ENCODE peak calls at places on chromosome 14, in nine cellular contexts. T, X, C, B, O, U, H, G and S are unnamed samples.

GRCh38 chr14:93747102-93747501 is 41.2 kb downstream of the PRIMA1 start:
- DNase-seq in T (no peak), X (no peak), C (no peak), B (no peak), O (no peak), U (no peak), H (no peak), G (no peak), S (no peak)

GRCh38 chr14:72457641-72458040 is 436.3 kb downstream of the DPF3 start:
- DNase-seq in T (peak; percentile 33), X (peak; percentile 88), C (no peak), B (no peak), O (no peak), U (no peak), H (no peak), G (peak; percentile 50), S (no peak)

GRCh38 chr14:59439256-59440015 is 25.7 kb downstream of the GPR135 start:
- DNase-seq in T (no peak), X (peak; percentile 57), C (no peak), B (no peak), O (no peak), U (no peak), H (no peak), G (peak; percentile 86), S (no peak)

GRCh38 chr14:44962573-44963528 is 861 bp downstream of the TOGARAM1 start:
- DNase-seq in T (peak; percentile 33), X (peak; percentile 41), C (peak; percentile 73), B (peak; percentile 57), O (peak; percentile 72), U (peak; percentile 87), H (no peak), G (peak; percentile 70), S (peak; percentile 8)

GRCh38 chr14:68628605-68629310 is 164.1 kb downstream of the ZFP36L1 start:
- DNase-seq in T (no peak), X (no peak), C (no peak), B (no peak), O (peak; percentile 64), U (no peak), H (peak; percentile 63), G (no peak), S (no peak)

GRCh38 chr14:105069887-105070759 is 4.9 kb upstream of the GPR132 start:
- DNase-seq in T (no peak), X (no peak), C (peak; percentile 71), B (peak; percentile 45), O (peak; percentile 8), U (peak; percentile 74), H (no peak), G (peak; percentile 53), S (no peak)

GRCh38 chr14:58631720-58632119 is 6.0 kb upstream of the DACT1 start:
- DNase-seq in T (no peak), X (no peak), C (no peak), B (no peak), O (no peak), U (no peak), H (no peak), G (no peak), S (no peak)

GRCh38 chr14:20630340-20631022 is 11.0 kb downstream of the OR6S1 start:
- DNase-seq in T (peak; percentile 91), X (no peak), C (no peak), B (no peak), O (peak; percentile 74), U (no peak), H (peak; percentile 62), G (peak; percentile 41), S (no peak)

GRCh38 chr14:74531467-74531866 is 37.9 kb downstream of the ISCA2 start:
- DNase-seq in T (peak; percentile 58), X (no peak), C (peak; percentile 69), B (peak; percentile 33), O (peak; percentile 40), U (no peak), H (no peak), G (peak; percentile 74), S (peak; percentile 65)

GRCh38 chr14:24398943-24399801 is at the start of gene NYNRIN:
- DNase-seq in T (no peak), X (peak; percentile 16), C (peak; percentile 86), B (peak; percentile 78), O (peak; percentile 79), U (peak; percentile 82), H (peak; percentile 62), G (peak; percentile 79), S (peak; percentile 68)

GRCh38 chr14:75961662-75962061 is 20.1 kb downstream of the TGFB3 start:
- DNase-seq in T (no peak), X (no peak), C (no peak), B (no peak), O (no peak), U (no peak), H (no peak), G (no peak), S (no peak)

GRCh38 chr14:64683264-64683663 is 21.0 kb upstream of the PLEKHG3 start:
- DNase-seq in T (no peak), X (no peak), C (no peak), B (no peak), O (no peak), U (peak; percentile 76), H (no peak), G (no peak), S (no peak)

GRCh38 chr14:88952901-88953300 is 128.4 kb downstream of the TTC8 start:
- DNase-seq in T (no peak), X (no peak), C (no peak), B (no peak), O (no peak), U (no peak), H (no peak), G (no peak), S (no peak)

GRCh38 chr14:67497216-67497615 is 8.7 kb upstream of the TMEM229B start:
- DNase-seq in T (no peak), X (no peak), C (no peak), B (no peak), O (no peak), U (no peak), H (no peak), G (no peak), S (no peak)

GRCh38 chr14:83300454-83301064 is 1766.9 kb upstream of the SEL1L start:
- DNase-seq in T (peak; percentile 19), X (peak; percentile 2), C (no peak), B (no peak), O (peak; percentile 60), U (no peak), H (no peak), G (peak; percentile 56), S (no peak)

DNA sequence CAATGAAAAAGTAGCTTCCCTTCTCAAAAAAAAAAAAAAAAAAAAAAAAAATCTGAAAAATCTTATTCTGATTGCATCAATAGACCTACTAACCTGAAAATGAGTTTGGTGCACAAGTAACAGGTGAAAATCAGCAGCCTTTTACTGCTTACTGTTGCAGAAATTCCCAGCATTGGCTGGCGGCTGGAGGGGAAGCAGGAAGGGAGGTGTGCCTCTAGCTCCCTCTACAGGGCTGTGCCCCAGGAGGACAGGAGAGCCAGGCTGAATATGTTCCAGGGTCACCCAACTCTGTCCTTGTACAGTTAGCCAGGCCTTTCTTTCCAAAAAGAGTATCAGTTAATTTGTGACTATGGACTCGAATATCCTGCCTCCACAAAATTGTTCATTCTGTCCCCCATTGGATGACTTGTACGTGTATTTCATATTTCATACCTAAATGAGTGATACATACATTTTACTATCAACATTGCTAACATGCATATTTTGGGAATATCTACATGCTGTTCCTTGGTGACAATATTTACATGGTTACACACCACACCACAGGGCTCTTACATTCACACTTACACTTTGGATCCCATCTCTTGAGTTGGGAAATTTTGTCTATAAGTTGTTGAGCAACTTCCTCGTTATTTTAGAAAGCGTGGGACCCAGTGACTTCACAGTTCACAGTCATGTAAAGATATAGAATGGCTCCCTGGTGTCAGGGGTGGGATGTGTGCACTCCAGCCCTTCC is 124.8 kb downstream of the SAMD4A start:
- DNase-seq in T (peak; percentile 73), X (no peak), C (peak; percentile 86), B (peak; percentile 79), O (peak; percentile 89), U (peak; percentile 92), H (peak; percentile 52), G (peak; percentile 83), S (peak; percentile 82)
- H3K27ac ChIP-seq in T (no peak overlapping the region), X (no peak overlapping the region), C (peak overlapping the region; percentile 92), B (peak overlapping the region; percentile 94), O (no peak overlapping the region), U (peak overlapping the region; percentile 95), H (no peak overlapping the region), G (peak overlapping the region; percentile 81), S (no peak overlapping the region)

GRCh38 chr14:34593740-34594375 is 36.1 kb downstream of the SNX6 start:
- DNase-seq in T (no peak), X (peak; percentile 85), C (no peak), B (no peak), O (no peak), U (no peak), H (no peak), G (no peak), S (no peak)

GRCh38 chr14:34592623-34593022 is 37.3 kb downstream of the SNX6 start:
- DNase-seq in T (no peak), X (no peak), C (no peak), B (no peak), O (no peak), U (peak; percentile 21), H (no peak), G (no peak), S (no peak)

DNA sequence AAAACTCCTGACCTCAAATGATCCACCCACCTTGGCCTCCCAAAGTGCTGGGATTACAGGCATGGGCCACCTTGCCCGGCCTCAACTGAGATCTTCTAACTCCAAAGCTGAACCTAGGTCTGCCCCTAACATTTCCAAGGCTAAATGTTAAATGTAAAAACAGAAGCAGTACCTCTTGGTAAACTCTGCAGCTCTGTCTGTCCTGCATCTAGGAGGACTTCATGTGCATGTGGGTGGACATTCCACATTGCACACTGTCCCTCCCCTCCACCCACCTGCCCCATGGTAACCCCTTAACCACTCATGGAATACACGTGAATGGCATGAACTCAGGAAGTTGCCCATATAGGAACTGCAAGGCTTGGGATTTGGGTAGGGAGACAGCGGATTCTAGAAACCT is 33.1 kb downstream of the SNX6 start:
- DNase-seq in T (no peak), X (no peak), C (no peak), B (no peak), O (no peak), U (peak; percentile 38), H (no peak), G (no peak), S (no peak)
- TF ChIP-seq CTCF in T (no peak), X (no peak), C (no peak), B (no peak), O (no peak), U (no peak), H (no peak), G (no peak), S (no peak)

DNA sequence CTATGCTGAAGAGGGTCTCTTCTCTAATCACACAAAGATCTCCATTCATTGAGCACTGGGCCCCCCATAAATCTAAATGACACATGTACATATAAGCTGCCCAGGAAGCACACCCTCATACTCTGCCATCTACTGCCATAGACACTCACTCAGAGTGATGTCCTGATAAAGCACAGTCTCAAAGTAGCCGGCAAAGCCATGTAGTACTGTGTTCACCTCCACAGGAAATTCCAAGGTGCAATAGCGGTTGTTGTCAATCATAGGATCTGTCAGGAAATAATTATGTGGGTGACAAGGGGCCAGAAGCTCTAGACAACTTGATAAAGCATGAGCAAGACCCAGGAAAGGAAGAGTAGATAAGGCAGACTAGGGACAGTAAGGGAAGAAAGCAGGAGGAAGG is 3.3 kb upstream of the RBM23 start:
- DNase-seq in T (no peak), X (no peak), C (no peak), B (no peak), O (no peak), U (no peak), H (no peak), G (no peak), S (no peak)
- H3K27ac ChIP-seq in T (no peak overlapping the region), X (no peak overlapping the region), C (no peak overlapping the region), B (no peak overlapping the region), O (peak overlapping the region; percentile 54), U (no peak overlapping the region), H (no peak overlapping the region), G (no peak overlapping the region), S (no peak overlapping the region)

GRCh38 chr14:79861111-79861510 is 350.2 kb downstream of the DIO2 start:
- DNase-seq in T (peak; percentile 7), X (no peak), C (no peak), B (no peak), O (no peak), U (no peak), H (no peak), G (no peak), S (no peak)
- TF ChIP-seq CTCF in T (no peak), X (no peak), C (no peak), B (no peak), O (no peak), U (no peak), H (no peak), G (no peak), S (peak; percentile 18)